ENCODE peak calls at places on chromosomes 16 and 17, in four cellular contexts. One of them, this sample, is unnamed.

GRCh38 chr16:84284168-84284722 is 10.4 kb upstream of the WFDC1 start:
- DNase-seq in lower lobe of right lung: peak
- DNase-seq in GM13977: no peak
- DNase-seq in cardiac fibroblast: peak
- DNase-seq in this sample: peak

GRCh38 chr17:19706791-19707727 is 9.3 kb downstream of the SLC47A2 start:
- DNase-seq in lower lobe of right lung: no peak
- DNase-seq in GM13977: peak
- DNase-seq in cardiac fibroblast: no peak
- DNase-seq in this sample: no peak

GRCh38 chr17:79084291-79085153 is 9.9 kb downstream of the ENGASE start:
- DNase-seq in lower lobe of right lung: no peak
- DNase-seq in GM13977: no peak
- DNase-seq in cardiac fibroblast: no peak
- DNase-seq in this sample: no peak

GRCh38 chr16:65002265-65002664 is 119.6 kb downstream of the CDH11 start:
- DNase-seq in lower lobe of right lung: no peak
- DNase-seq in GM13977: no peak
- DNase-seq in cardiac fibroblast: peak
- DNase-seq in this sample: no peak

GRCh38 chr16:23466162-23466885 is 13.3 kb upstream of the COG7 start:
- DNase-seq in lower lobe of right lung: no peak
- DNase-seq in GM13977: no peak
- DNase-seq in cardiac fibroblast: peak
- DNase-seq in this sample: no peak

GRCh38 chr17:41917957-41918391 is 777 bp downstream of the ACLY start:
- DNase-seq in lower lobe of right lung: peak
- DNase-seq in GM13977: no peak
- DNase-seq in cardiac fibroblast: peak
- DNase-seq in this sample: peak

GRCh38 chr17:1188812-1189211 is 9.0 kb upstream of the ABR start:
- DNase-seq in lower lobe of right lung: peak
- DNase-seq in GM13977: no peak
- DNase-seq in cardiac fibroblast: peak
- DNase-seq in this sample: no peak

GRCh38 chr17:68238488-68238887 is 9.4 kb upstream of the AMZ2 start:
- DNase-seq in lower lobe of right lung: no peak
- DNase-seq in GM13977: no peak
- DNase-seq in cardiac fibroblast: no peak
- DNase-seq in this sample: no peak

GRCh38 chr16:12453832-12454231 is 349.9 kb downstream of the CPPED1 start:
- DNase-seq in lower lobe of right lung: no peak
- DNase-seq in GM13977: no peak
- DNase-seq in cardiac fibroblast: no peak
- DNase-seq in this sample: no peak

GRCh38 chr17:7215652-7216139 is 3.9 kb downstream of the DLG4 start:
- DNase-seq in lower lobe of right lung: no peak
- DNase-seq in GM13977: no peak
- DNase-seq in cardiac fibroblast: no peak
- DNase-seq in this sample: no peak

GRCh38 chr16:30395155-30395991 is at the start of gene ZNF48:
- DNase-seq in lower lobe of right lung: peak
- DNase-seq in GM13977: peak
- DNase-seq in cardiac fibroblast: peak
- DNase-seq in this sample: peak

GRCh38 chr16:19113577-19114358 is at the start of gene ITPRIPL2:
- DNase-seq in lower lobe of right lung: peak
- DNase-seq in GM13977: peak
- DNase-seq in cardiac fibroblast: peak
- DNase-seq in this sample: peak

GRCh38 chr17:68200689-68201424 is 47.0 kb upstream of the AMZ2 start:
- DNase-seq in lower lobe of right lung: peak
- DNase-seq in GM13977: peak
- DNase-seq in cardiac fibroblast: peak
- DNase-seq in this sample: peak

GRCh38 chr17:7258731-7259554 is 3.3 kb downstream of the CLDN7 start:
- DNase-seq in lower lobe of right lung: peak
- DNase-seq in GM13977: no peak
- DNase-seq in cardiac fibroblast: peak
- DNase-seq in this sample: no peak

GRCh38 chr17:75273968-75274708 is 3.1 kb upstream of the MIF4GD start:
- DNase-seq in lower lobe of right lung: no peak
- DNase-seq in GM13977: no peak
- DNase-seq in cardiac fibroblast: peak
- DNase-seq in this sample: no peak

GRCh38 chr17:41178843-41179616 is 1.0 kb upstream of the KRTAP4-2 start:
- DNase-seq in lower lobe of right lung: no peak
- DNase-seq in GM13977: no peak
- DNase-seq in cardiac fibroblast: peak
- DNase-seq in this sample: no peak

DNA sequence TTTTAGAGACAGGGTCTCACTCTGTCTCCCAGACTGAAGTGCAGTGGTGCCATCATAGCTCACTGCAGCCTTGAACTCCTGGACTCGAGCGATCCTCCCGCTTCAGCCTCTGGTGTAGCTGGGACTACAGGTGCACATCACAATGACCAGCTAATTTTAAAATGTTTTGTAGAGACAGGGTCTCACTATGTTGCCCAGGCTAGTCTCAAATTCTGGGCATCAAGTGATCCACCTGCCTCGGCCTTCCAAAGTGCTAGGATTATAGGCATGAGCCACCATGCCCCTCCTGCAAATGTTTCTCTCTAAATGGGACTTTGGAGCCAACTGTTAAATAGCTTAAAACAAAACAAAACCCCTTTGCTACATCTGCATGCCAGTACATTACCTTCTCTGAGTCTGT is 82.2 kb upstream of the BRD7 start:
- DNase-seq in lower lobe of right lung: no peak
- DNase-seq in GM13977: no peak
- DNase-seq in cardiac fibroblast: no peak
- DNase-seq in this sample: no peak
- TF ChIP-seq CTCF in lower lobe of right lung: no peak
- TF ChIP-seq CTCF in GM13977: no peak
- TF ChIP-seq CTCF in cardiac fibroblast: no peak
- TF ChIP-seq CTCF in this sample: no peak

GRCh38 chr16:21300309-21301167 is 22.4 kb upstream of the CRYM start:
- DNase-seq in lower lobe of right lung: peak
- DNase-seq in GM13977: peak
- DNase-seq in cardiac fibroblast: peak
- DNase-seq in this sample: peak

GRCh38 chr16:21301168-21301894 is 23.2 kb upstream of the CRYM start:
- DNase-seq in lower lobe of right lung: peak
- DNase-seq in GM13977: peak
- DNase-seq in cardiac fibroblast: peak
- DNase-seq in this sample: peak

GRCh38 chr16:21302454-21302853 is 24.4 kb upstream of the CRYM start:
- DNase-seq in lower lobe of right lung: no peak
- DNase-seq in GM13977: no peak
- DNase-seq in cardiac fibroblast: peak
- DNase-seq in this sample: no peak

GRCh38 chr16:21302898-21303528 is 24.9 kb upstream of the CRYM start:
- DNase-seq in lower lobe of right lung: no peak
- DNase-seq in GM13977: peak
- DNase-seq in cardiac fibroblast: peak
- DNase-seq in this sample: no peak

GRCh38 chr16:21301895-21302291 is 23.8 kb upstream of the CRYM start:
- DNase-seq in lower lobe of right lung: no peak
- DNase-seq in GM13977: no peak
- DNase-seq in cardiac fibroblast: no peak
- DNase-seq in this sample: no peak
- TF ChIP-seq CTCF in lower lobe of right lung: no peak
- TF ChIP-seq CTCF in GM13977: no peak
- TF ChIP-seq CTCF in cardiac fibroblast: no peak
- TF ChIP-seq CTCF in this sample: no peak

GRCh38 chr17:16287563-16288027 is 65.7 kb downstream of the CENPV start:
- DNase-seq in lower lobe of right lung: no peak
- DNase-seq in GM13977: peak
- DNase-seq in cardiac fibroblast: peak
- DNase-seq in this sample: no peak

GRCh38 chr17:16286947-16287562 is 66.2 kb downstream of the CENPV start:
- DNase-seq in lower lobe of right lung: no peak
- DNase-seq in GM13977: peak
- DNase-seq in cardiac fibroblast: peak
- DNase-seq in this sample: peak

GRCh38 chr17:16285646-16286008 is 67.6 kb downstream of the CENPV start:
- DNase-seq in lower lobe of right lung: no peak
- DNase-seq in GM13977: no peak
- DNase-seq in cardiac fibroblast: no peak
- DNase-seq in this sample: no peak

GRCh38 chr17:16283705-16284104 is 66.7 kb downstream of the PIGL start:
- DNase-seq in lower lobe of right lung: no peak
- DNase-seq in GM13977: no peak
- DNase-seq in cardiac fibroblast: peak
- DNase-seq in this sample: no peak

DNA sequence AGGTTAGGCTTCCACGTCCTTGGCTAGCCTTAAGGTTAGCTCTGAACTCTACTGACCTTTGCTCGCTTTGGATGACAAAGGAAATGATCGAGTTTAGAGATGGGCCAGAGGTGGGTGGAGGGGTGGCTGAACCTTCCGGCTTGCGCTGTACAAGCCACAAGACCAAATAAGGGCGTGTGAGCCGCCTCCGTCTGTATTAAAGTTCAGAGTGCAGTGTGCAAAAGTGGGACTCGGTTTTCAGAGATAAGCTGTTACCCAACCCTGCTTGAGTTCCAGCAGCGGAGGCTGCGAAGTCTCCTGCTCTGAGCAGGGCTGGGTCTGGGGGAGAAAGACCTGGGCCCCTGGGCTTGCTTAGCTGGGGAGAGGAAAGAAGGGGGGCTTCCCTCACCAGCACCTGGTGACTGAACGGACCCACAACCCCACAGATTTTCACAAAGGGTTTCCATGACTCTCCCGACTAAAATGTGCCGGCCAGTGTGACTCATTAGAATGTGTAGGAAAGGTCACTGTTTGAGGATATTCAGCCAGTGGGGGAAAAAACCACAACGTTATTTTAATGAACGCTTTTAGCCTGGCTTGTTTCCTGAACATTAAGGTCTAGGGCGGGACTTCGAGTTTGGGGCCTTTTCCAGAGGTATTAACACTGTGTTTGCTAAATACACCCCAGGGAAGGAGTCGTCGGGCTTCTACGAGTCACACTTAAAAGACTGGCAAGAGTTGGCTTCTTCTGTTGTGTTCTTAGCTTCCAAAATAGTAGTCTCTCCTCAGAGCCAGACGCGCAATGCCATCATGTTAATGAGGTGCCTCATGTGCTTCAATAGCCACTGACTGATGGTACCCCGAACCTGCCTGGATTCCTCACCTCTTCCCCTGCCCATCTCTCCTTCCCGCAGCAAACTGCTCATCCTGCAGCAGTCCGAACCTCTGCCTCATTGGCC is 67.0 kb downstream of the CENPV start:
- DNase-seq in lower lobe of right lung: peak
- DNase-seq in GM13977: peak
- DNase-seq in cardiac fibroblast: peak
- DNase-seq in this sample: peak
- TF ChIP-seq CTCF in lower lobe of right lung: no peak
- TF ChIP-seq CTCF in GM13977: no peak
- TF ChIP-seq CTCF in cardiac fibroblast: no peak
- TF ChIP-seq CTCF in this sample: no peak

DNA sequence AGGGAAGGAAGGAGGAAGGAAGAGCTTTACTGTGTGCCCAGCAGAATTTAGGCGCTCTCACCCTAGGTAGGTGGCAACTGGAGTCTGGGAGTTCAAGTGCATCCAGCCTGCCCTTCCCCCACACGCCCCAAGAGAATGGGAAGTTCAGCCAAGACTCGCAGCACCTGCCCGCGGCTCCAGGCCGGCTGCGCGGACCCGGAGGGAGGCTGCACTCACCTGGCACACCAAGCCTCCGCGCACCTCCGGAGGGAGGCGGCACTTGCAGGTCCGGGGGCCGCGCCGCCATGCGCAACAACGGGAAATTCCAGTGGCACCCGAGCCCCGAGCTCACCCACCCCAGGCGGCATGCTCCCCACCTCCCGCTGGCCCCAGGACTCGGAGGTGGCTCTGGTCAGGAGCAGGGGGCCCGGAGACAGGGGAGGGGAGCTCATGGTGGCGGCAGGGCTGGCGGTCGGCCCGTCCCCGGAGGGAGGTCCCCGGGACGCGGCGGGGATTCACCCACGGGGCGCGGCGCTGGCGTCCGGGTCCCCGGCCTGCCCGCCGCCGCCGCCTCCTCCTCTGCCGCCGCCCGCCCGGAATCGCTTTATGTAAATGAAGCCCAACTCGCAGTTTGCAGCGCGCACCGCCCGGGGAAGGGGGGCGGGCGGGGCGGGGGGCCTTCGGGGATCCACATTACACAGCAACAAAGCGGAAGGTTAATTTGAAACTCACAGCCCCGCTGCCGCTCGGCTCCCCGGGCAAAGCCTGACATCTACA is at the start of gene ZFHX3:
- DNase-seq in lower lobe of right lung: peak
- DNase-seq in GM13977: peak
- DNase-seq in cardiac fibroblast: peak
- DNase-seq in this sample: peak
- TF ChIP-seq CTCF in lower lobe of right lung: no peak
- TF ChIP-seq CTCF in GM13977: peak
- TF ChIP-seq CTCF in cardiac fibroblast: no peak
- TF ChIP-seq CTCF in this sample: no peak

GRCh38 chr17:45050680-45051059 is 762 bp downstream of the DCAKD start:
- DNase-seq in lower lobe of right lung: no peak
- DNase-seq in GM13977: no peak
- DNase-seq in cardiac fibroblast: peak
- DNase-seq in this sample: no peak
- TF ChIP-seq CTCF in lower lobe of right lung: no peak
- TF ChIP-seq CTCF in GM13977: no peak
- TF ChIP-seq CTCF in cardiac fibroblast: no peak
- TF ChIP-seq CTCF in this sample: no peak

This sample was measured in glutamatergic neuron.